ENCODE peak calls at places on chromosome 14, in six cellular contexts. One of them, this sample, is unnamed.

GRCh38 chr14:63478024-63478423 is 65.2 kb downstream of the PPP2R5E start:
- DNase-seq in activated T-cell treated with anti-CD3 and anti-CD28 coated beads for 1 hour: no peak
- DNase-seq in activated CD4-positive, alpha-beta T cell treated with anti-CD3 and anti-CD28 coated beads for 36 hours: peak; percentile 30
- DNase-seq in stimulated activated CD8-positive, alpha-beta memory T cell treated with anti-CD3 and anti-CD28 coated beads, Interleukin-4, amount 100 ng/mL, for 24 hours: no peak
- DNase-seq in retina: no peak
- DNase-seq in fibroblast of pulmonary artery: no peak
- DNase-seq in this sample: no peak

GRCh38 chr14:85257287-85257686 is 272.7 kb upstream of the FLRT2 start:
- DNase-seq in activated T-cell treated with anti-CD3 and anti-CD28 coated beads for 1 hour: no peak
- DNase-seq in activated CD4-positive, alpha-beta T cell treated with anti-CD3 and anti-CD28 coated beads for 36 hours: no peak
- DNase-seq in stimulated activated CD8-positive, alpha-beta memory T cell treated with anti-CD3 and anti-CD28 coated beads, Interleukin-4, amount 100 ng/mL, for 24 hours: no peak
- DNase-seq in retina: no peak
- DNase-seq in fibroblast of pulmonary artery: no peak
- DNase-seq in this sample: no peak

GRCh38 chr14:49456589-49456988 is 129.6 kb downstream of the RPS29 start:
- DNase-seq in activated T-cell treated with anti-CD3 and anti-CD28 coated beads for 1 hour: no peak
- DNase-seq in activated CD4-positive, alpha-beta T cell treated with anti-CD3 and anti-CD28 coated beads for 36 hours: no peak
- DNase-seq in stimulated activated CD8-positive, alpha-beta memory T cell treated with anti-CD3 and anti-CD28 coated beads, Interleukin-4, amount 100 ng/mL, for 24 hours: no peak
- DNase-seq in retina: no peak
- DNase-seq in fibroblast of pulmonary artery: no peak
- DNase-seq in this sample: no peak

GRCh38 chr14:23438130-23438893 is 2.9 kb upstream of the MYH7 start:
- DNase-seq in activated T-cell treated with anti-CD3 and anti-CD28 coated beads for 1 hour: no peak
- DNase-seq in activated CD4-positive, alpha-beta T cell treated with anti-CD3 and anti-CD28 coated beads for 36 hours: no peak
- DNase-seq in stimulated activated CD8-positive, alpha-beta memory T cell treated with anti-CD3 and anti-CD28 coated beads, Interleukin-4, amount 100 ng/mL, for 24 hours: no peak
- DNase-seq in retina: peak; percentile 63
- DNase-seq in fibroblast of pulmonary artery: no peak
- DNase-seq in this sample: no peak

GRCh38 chr14:92417759-92418158 is 94.8 kb downstream of the SLC24A4 start:
- DNase-seq in activated T-cell treated with anti-CD3 and anti-CD28 coated beads for 1 hour: no peak
- DNase-seq in activated CD4-positive, alpha-beta T cell treated with anti-CD3 and anti-CD28 coated beads for 36 hours: no peak
- DNase-seq in stimulated activated CD8-positive, alpha-beta memory T cell treated with anti-CD3 and anti-CD28 coated beads, Interleukin-4, amount 100 ng/mL, for 24 hours: no peak
- DNase-seq in retina: no peak
- DNase-seq in fibroblast of pulmonary artery: no peak
- DNase-seq in this sample: peak; percentile 59

GRCh38 chr14:53741379-53742225 is 215.0 kb downstream of the BMP4 start:
- DNase-seq in activated T-cell treated with anti-CD3 and anti-CD28 coated beads for 1 hour: no peak
- DNase-seq in activated CD4-positive, alpha-beta T cell treated with anti-CD3 and anti-CD28 coated beads for 36 hours: no peak
- DNase-seq in stimulated activated CD8-positive, alpha-beta memory T cell treated with anti-CD3 and anti-CD28 coated beads, Interleukin-4, amount 100 ng/mL, for 24 hours: no peak
- DNase-seq in retina: no peak
- DNase-seq in fibroblast of pulmonary artery: no peak
- DNase-seq in this sample: no peak

GRCh38 chr14:59004012-59004411 is 184.5 kb upstream of the DAAM1 start:
- DNase-seq in activated T-cell treated with anti-CD3 and anti-CD28 coated beads for 1 hour: no peak
- DNase-seq in activated CD4-positive, alpha-beta T cell treated with anti-CD3 and anti-CD28 coated beads for 36 hours: no peak
- DNase-seq in stimulated activated CD8-positive, alpha-beta memory T cell treated with anti-CD3 and anti-CD28 coated beads, Interleukin-4, amount 100 ng/mL, for 24 hours: no peak
- DNase-seq in retina: no peak
- DNase-seq in fibroblast of pulmonary artery: peak; percentile 32
- DNase-seq in this sample: peak; percentile 30

GRCh38 chr14:23114669-23115491 is 4.2 kb downstream of the CEBPE start:
- DNase-seq in activated T-cell treated with anti-CD3 and anti-CD28 coated beads for 1 hour: no peak
- DNase-seq in activated CD4-positive, alpha-beta T cell treated with anti-CD3 and anti-CD28 coated beads for 36 hours: no peak
- DNase-seq in stimulated activated CD8-positive, alpha-beta memory T cell treated with anti-CD3 and anti-CD28 coated beads, Interleukin-4, amount 100 ng/mL, for 24 hours: no peak
- DNase-seq in retina: no peak
- DNase-seq in fibroblast of pulmonary artery: peak; percentile 94
- DNase-seq in this sample: peak; percentile 97

GRCh38 chr14:68607081-68607851 is 185.6 kb downstream of the ZFP36L1 start:
- DNase-seq in activated T-cell treated with anti-CD3 and anti-CD28 coated beads for 1 hour: no peak
- DNase-seq in activated CD4-positive, alpha-beta T cell treated with anti-CD3 and anti-CD28 coated beads for 36 hours: no peak
- DNase-seq in stimulated activated CD8-positive, alpha-beta memory T cell treated with anti-CD3 and anti-CD28 coated beads, Interleukin-4, amount 100 ng/mL, for 24 hours: no peak
- DNase-seq in retina: no peak
- DNase-seq in fibroblast of pulmonary artery: peak; percentile 26
- DNase-seq in this sample: peak; percentile 43

GRCh38 chr14:37587881-37588666 is 7.0 kb downstream of the FOXA1 start:
- DNase-seq in activated T-cell treated with anti-CD3 and anti-CD28 coated beads for 1 hour: no peak
- DNase-seq in activated CD4-positive, alpha-beta T cell treated with anti-CD3 and anti-CD28 coated beads for 36 hours: no peak
- DNase-seq in stimulated activated CD8-positive, alpha-beta memory T cell treated with anti-CD3 and anti-CD28 coated beads, Interleukin-4, amount 100 ng/mL, for 24 hours: no peak
- DNase-seq in retina: peak; percentile 92
- DNase-seq in fibroblast of pulmonary artery: no peak
- DNase-seq in this sample: no peak

GRCh38 chr14:101962503-101962874 is 1.9 kb upstream of the DYNC1H1 start:
- DNase-seq in activated T-cell treated with anti-CD3 and anti-CD28 coated beads for 1 hour: no peak
- DNase-seq in activated CD4-positive, alpha-beta T cell treated with anti-CD3 and anti-CD28 coated beads for 36 hours: peak; percentile 24
- DNase-seq in stimulated activated CD8-positive, alpha-beta memory T cell treated with anti-CD3 and anti-CD28 coated beads, Interleukin-4, amount 100 ng/mL, for 24 hours: no peak
- DNase-seq in retina: no peak
- DNase-seq in fibroblast of pulmonary artery: peak; percentile 87
- DNase-seq in this sample: peak; percentile 88

GRCh38 chr14:63209160-63209559 is 4.9 kb downstream of the RHOJ start:
- DNase-seq in activated T-cell treated with anti-CD3 and anti-CD28 coated beads for 1 hour: no peak
- DNase-seq in activated CD4-positive, alpha-beta T cell treated with anti-CD3 and anti-CD28 coated beads for 36 hours: no peak
- DNase-seq in stimulated activated CD8-positive, alpha-beta memory T cell treated with anti-CD3 and anti-CD28 coated beads, Interleukin-4, amount 100 ng/mL, for 24 hours: no peak
- DNase-seq in retina: no peak
- DNase-seq in fibroblast of pulmonary artery: no peak
- DNase-seq in this sample: no peak

GRCh38 chr14:89384023-89384422 is 33.0 kb downstream of the FOXN3 start:
- DNase-seq in activated T-cell treated with anti-CD3 and anti-CD28 coated beads for 1 hour: no peak
- DNase-seq in activated CD4-positive, alpha-beta T cell treated with anti-CD3 and anti-CD28 coated beads for 36 hours: no peak
- DNase-seq in stimulated activated CD8-positive, alpha-beta memory T cell treated with anti-CD3 and anti-CD28 coated beads, Interleukin-4, amount 100 ng/mL, for 24 hours: no peak
- DNase-seq in retina: no peak
- DNase-seq in fibroblast of pulmonary artery: no peak
- DNase-seq in this sample: no peak

GRCh38 chr14:77682158-77682553 is 25.7 kb downstream of the ALKBH1 start:
- DNase-seq in activated T-cell treated with anti-CD3 and anti-CD28 coated beads for 1 hour: no peak
- DNase-seq in activated CD4-positive, alpha-beta T cell treated with anti-CD3 and anti-CD28 coated beads for 36 hours: no peak
- DNase-seq in stimulated activated CD8-positive, alpha-beta memory T cell treated with anti-CD3 and anti-CD28 coated beads, Interleukin-4, amount 100 ng/mL, for 24 hours: no peak
- DNase-seq in retina: no peak
- DNase-seq in fibroblast of pulmonary artery: peak; percentile 33
- DNase-seq in this sample: peak; percentile 18

GRCh38 chr14:105497671-105498429 is 6.8 kb downstream of the TEDC1 start:
- DNase-seq in activated T-cell treated with anti-CD3 and anti-CD28 coated beads for 1 hour: no peak
- DNase-seq in activated CD4-positive, alpha-beta T cell treated with anti-CD3 and anti-CD28 coated beads for 36 hours: no peak
- DNase-seq in stimulated activated CD8-positive, alpha-beta memory T cell treated with anti-CD3 and anti-CD28 coated beads, Interleukin-4, amount 100 ng/mL, for 24 hours: no peak
- DNase-seq in retina: no peak
- DNase-seq in fibroblast of pulmonary artery: no peak
- DNase-seq in this sample: no peak

This sample was measured in AG10803.